ENCODE peak calls at places on chromosome 13, in five cellular contexts. L is tibial nerve, S is prostate gland, M is BJ, K is astrocyte. H is an unnamed sample.

GRCh38 chr13:62418872-62419271 is 1003.2 kb upstream of the PCDH20 start:
- DNase-seq in L (no peak), S (no peak), M (no peak), K (no peak), H (no peak)

GRCh38 chr13:100588350-100589177 is at the start of gene GGACT:
- DNase-seq in L (peak; percentile 37), S (peak; percentile 46), M (no peak), K (peak; percentile 24), H (peak; percentile 32)

GRCh38 chr13:39167018-39167417 is 128.8 kb downstream of the NHLRC3 start:
- DNase-seq in L (no peak), S (no peak), M (no peak), K (no peak), H (no peak)

GRCh38 chr13:50484472-50485113 is 358.9 kb downstream of the DLEU7 start:
- DNase-seq in L (no peak), S (no peak), M (no peak), K (no peak), H (no peak)

GRCh38 chr13:38496956-38497355 is 147.3 kb downstream of the UFM1 start:
- DNase-seq in L (no peak), S (no peak), M (no peak), K (no peak), H (no peak)

GRCh38 chr13:93549326-93549855 is 322.8 kb downstream of the GPC6 start:
- DNase-seq in L (no peak), S (no peak), M (no peak), K (peak; percentile 11), H (no peak)

GRCh38 chr13:49620170-49620621 is 8.1 kb upstream of the ARL11 start:
- DNase-seq in L (no peak), S (no peak), M (no peak), K (no peak), H (no peak)

GRCh38 chr13:94646904-94647303 is 45.2 kb downstream of the GPR180 start:
- DNase-seq in L (no peak), S (peak; percentile 42), M (no peak), K (no peak), H (no peak)

GRCh38 chr13:41426047-41426446 is 31.3 kb upstream of the RGCC start:
- DNase-seq in L (no peak), S (no peak), M (no peak), K (no peak), H (no peak)

GRCh38 chr13:43935878-43936277 is 56.2 kb downstream of the LACC1 start:
- DNase-seq in L (no peak), S (no peak), M (no peak), K (no peak), H (no peak)

GRCh38 chr13:53953205-53953604 is 924.6 kb downstream of the OLFM4 start:
- DNase-seq in L (no peak), S (no peak), M (no peak), K (no peak), H (no peak)

GRCh38 chr13:97445504-97446187 is 11.7 kb downstream of the RAP2A start:
- DNase-seq in L (no peak), S (no peak), M (no peak), K (no peak), H (no peak)

GRCh38 chr13:111957913-111958450 is 109.0 kb upstream of the SOX1 start:
- DNase-seq in L (no peak), S (no peak), M (no peak), K (no peak), H (no peak)

GRCh38 chr13:40780822-40781401 is 8.5 kb upstream of the SLC25A15 start:
- DNase-seq in L (no peak), S (no peak), M (no peak), K (no peak), H (peak; percentile 8)

GRCh38 chr13:74904547-74904946 is 577.4 kb downstream of the TBC1D4 start:
- DNase-seq in L (no peak), S (no peak), M (no peak), K (no peak), H (no peak)

GRCh38 chr13:72198042-72198441 is 331.0 kb upstream of the DACH1 start:
- DNase-seq in L (no peak), S (no peak), M (no peak), K (no peak), H (no peak)

GRCh38 chr13:44842158-44842557 is 147.1 kb downstream of the NUFIP1 start:
- DNase-seq in L (no peak), S (no peak), M (peak; percentile 49), K (peak; percentile 74), H (peak; percentile 76)

GRCh38 chr13:40130871-40131636 is 475.6 kb downstream of the COG6 start:
- DNase-seq in L (no peak), S (no peak), M (no peak), K (peak; percentile 56), H (peak; percentile 72)

GRCh38 chr13:19586904-19587634 is 25.7 kb upstream of the TPTE2 start:
- DNase-seq in L (no peak), S (no peak), M (peak; percentile 33), K (peak; percentile 41), H (no peak)

GRCh38 chr13:24630121-24630520 is 50.1 kb upstream of the ATP12A start:
- DNase-seq in L (no peak), S (no peak), M (no peak), K (no peak), H (no peak)

GRCh38 chr13:67278230-67278629 is 48.1 kb upstream of the PCDH9 start:
- DNase-seq in L (no peak), S (no peak), M (peak; percentile 46), K (peak; percentile 98), H (no peak)

GRCh38 chr13:97012251-97013048 is 18.2 kb upstream of the OXGR1 start:
- DNase-seq in L (no peak), S (no peak), M (no peak), K (no peak), H (no peak)

GRCh38 chr13:23778879-23779278 is 110.3 kb downstream of the MIPEP start:
- DNase-seq in L (no peak), S (no peak), M (no peak), K (peak; percentile 67), H (peak; percentile 90)

GRCh38 chr13:72194531-72194930 is 327.5 kb upstream of the DACH1 start:
- DNase-seq in L (no peak), S (peak; percentile 65), M (no peak), K (no peak), H (no peak)

GRCh38 chr13:74573654-74574053 is 439.4 kb upstream of the KLF12 start:
- DNase-seq in L (no peak), S (no peak), M (no peak), K (no peak), H (no peak)

GRCh38 chr13:82294226-82294625 is 1588.0 kb downstream of the SLITRK1 start:
- DNase-seq in L (no peak), S (no peak), M (no peak), K (no peak), H (no peak)

GRCh38 chr13:94251801-94252200 is 227.7 kb downstream of the DCT start:
- DNase-seq in L (no peak), S (no peak), M (no peak), K (peak; percentile 75), H (no peak)

GRCh38 chr13:73421310-73421912 is 362.6 kb downstream of the KLF5 start:
- DNase-seq in L (no peak), S (peak; percentile 66), M (no peak), K (peak; percentile 96), H (peak; percentile 100)

GRCh38 chr13:42047561-42048322 is 706 bp upstream of the DGKH start:
- DNase-seq in L (peak; percentile 21), S (peak; percentile 40), M (no peak), K (peak; percentile 65), H (peak; percentile 82)

GRCh38 chr13:84076280-84076679 is 194.0 kb upstream of the SLITRK1 start:
- DNase-seq in L (no peak), S (no peak), M (no peak), K (no peak), H (no peak)

GRCh38 chr13:70117506-70117905 is 9.3 kb upstream of the KLHL1 start:
- DNase-seq in L (no peak), S (no peak), M (no peak), K (no peak), H (no peak)

GRCh38 chr13:64640002-64640401 is 2590.1 kb downstream of the PCDH9 start:
- DNase-seq in L (no peak), S (no peak), M (no peak), K (no peak), H (peak; percentile 62)

GRCh38 chr13:44801990-44802389 is 187.3 kb downstream of the NUFIP1 start:
- DNase-seq in L (no peak), S (no peak), M (peak; percentile 18), K (peak; percentile 80), H (peak; percentile 87)

GRCh38 chr13:107770541-107770940 is 444.8 kb downstream of the LIG4 start:
- DNase-seq in L (no peak), S (no peak), M (no peak), K (no peak), H (no peak)

DNA sequence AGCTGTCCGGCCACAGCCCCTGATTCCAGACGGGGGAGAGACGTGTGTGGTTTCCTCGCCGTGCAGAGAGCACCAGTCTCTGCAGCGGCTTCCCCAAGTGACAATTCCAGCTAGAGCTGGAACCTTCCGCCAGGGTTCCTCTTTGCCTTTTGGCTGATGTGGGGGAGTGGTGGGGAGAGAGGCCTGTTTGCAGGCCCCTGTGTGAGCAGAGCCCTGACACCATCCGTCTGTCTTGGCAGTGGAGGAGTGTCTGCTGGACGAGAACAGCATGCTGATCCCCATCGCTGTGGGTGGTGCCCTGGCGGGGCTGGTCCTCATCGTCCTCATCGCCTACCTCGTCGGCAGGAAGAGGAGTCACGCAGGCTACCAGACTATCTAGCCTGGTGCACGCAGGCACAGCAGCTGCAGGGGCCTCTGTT is 25.0 kb downstream of the LAMP1 start:
- DNase-seq in L (no peak), S (no peak), M (no peak), K (no peak), H (no peak)
- H3K36me3 ChIP-seq in L (peaks cover 11% of the 10 kb centered on the region), S (peaks cover 25% of the 10 kb centered on the region), M (peaks cover 24% of the 10 kb centered on the region), K (peaks cover 24% of the 10 kb centered on the region), H (peaks cover 18% of the 10 kb centered on the region)

GRCh38 chr13:28273919-28274318 is 135.6 kb downstream of the PAN3 start:
- DNase-seq in L (no peak), S (no peak), M (no peak), K (no peak), H (no peak)
- TF ChIP-seq CTCF in L (no peak), S (no peak), M (peak; percentile 7), K (no peak), H (no peak)

DNA sequence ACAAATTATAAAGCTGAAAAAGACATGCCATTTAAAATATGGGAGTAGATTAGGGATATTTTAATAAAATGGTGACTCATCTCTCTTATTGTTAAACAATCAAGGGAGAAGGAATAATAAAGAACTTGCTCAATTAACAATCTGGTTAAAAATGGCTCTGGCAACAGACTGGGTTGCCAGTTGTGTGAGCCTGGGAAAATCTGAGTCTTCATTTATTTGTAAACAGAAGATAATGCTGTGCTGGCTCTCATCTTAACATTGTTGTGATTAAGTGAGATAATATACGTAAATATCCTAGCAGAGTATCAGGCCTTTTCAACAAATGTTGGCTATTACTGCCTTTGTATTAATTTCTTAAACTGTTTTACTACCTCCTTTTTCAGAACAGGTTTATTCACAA is 453.3 kb downstream of the DIAPH3 start:
- DNase-seq in L (no peak), S (no peak), M (no peak), K (no peak), H (no peak)
- H3K4me3 ChIP-seq in L (no peak overlapping the region), S (no peak overlapping the region), M (no peak overlapping the region), K (no peak overlapping the region), H (no peak overlapping the region)

DNA sequence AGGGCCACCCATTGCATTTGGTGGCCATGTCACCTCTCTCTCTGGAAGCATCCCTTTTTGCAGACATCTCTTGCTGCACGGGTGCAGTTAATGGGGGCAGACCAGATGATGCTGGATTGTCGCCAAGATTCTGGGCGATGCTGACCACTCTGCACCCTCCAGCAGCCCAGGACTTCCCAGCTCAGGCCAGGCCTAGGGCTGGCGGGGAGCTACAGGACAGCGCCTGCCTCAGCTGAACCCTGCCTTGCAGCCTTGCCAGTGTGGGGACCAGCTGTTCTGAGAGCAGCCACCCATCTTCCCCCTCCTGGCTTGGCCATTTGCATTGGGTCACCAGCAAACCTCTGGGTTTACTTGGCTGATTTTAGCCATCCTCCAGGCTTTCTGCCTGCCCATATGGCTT is 95.7 kb downstream of the SLC7A1 start:
- DNase-seq in L (no peak), S (no peak), M (no peak), K (no peak), H (no peak)
- H3K36me3 ChIP-seq in L (no peaks in the 10 kb centered on the region), S (no peaks in the 10 kb centered on the region), M (no peaks in the 10 kb centered on the region), K (no peaks in the 10 kb centered on the region), H (no peaks in the 10 kb centered on the region)